ENCODE peak calls at places on chromosomes 13 and 19, in eight cellular contexts. A, Y, X, L, W, Q, V and C are unnamed samples.

GRCh38 chr13:73000027-73000674 is 58.7 kb upstream of the KLF5 start:
- DNase-seq in Y (peak), X (no peak), V (no peak), Q (no peak), A (no peak), L (no peak), W (peak), C (peak)

GRCh38 chr13:98691360-98691759 is 61.1 kb downstream of the SLC15A1 start:
- DNase-seq in W (peak), Q (no peak), A (no peak), V (no peak), Y (no peak), L (no peak), X (no peak), C (no peak)

GRCh38 chr13:109918179-109918651 is 131.8 kb upstream of the IRS2 start:
- DNase-seq in W (no peak), Y (no peak), Q (no peak), X (peak), A (no peak), V (no peak), L (no peak), C (no peak)

GRCh38 chr13:28805193-28805819 is 14.8 kb upstream of the MTUS2 start:
- DNase-seq in L (peak), X (no peak), Q (no peak), Y (no peak), A (no peak), W (no peak), V (peak), C (peak)

GRCh38 chr13:47672245-47672975 is 328.7 kb downstream of the SUCLA2 start:
- DNase-seq in W (no peak), A (no peak), Q (no peak), X (no peak), V (no peak), L (no peak), Y (no peak), C (no peak)

GRCh38 chr13:74171621-74172020 is 37.4 kb upstream of the KLF12 start:
- DNase-seq in L (no peak), V (no peak), Y (no peak), W (no peak), X (no peak), Q (no peak), A (no peak), C (no peak)

GRCh38 chr13:97367016-97367415 is 67.0 kb upstream of the RAP2A start:
- DNase-seq in V (no peak), X (no peak), L (no peak), Y (peak), A (no peak), W (no peak), Q (no peak), C (peak)

GRCh38 chr13:102440259-102440936 is 38.5 kb upstream of the FGF14 start:
- DNase-seq in Y (no peak), L (peak), V (no peak), A (no peak), Q (peak), W (peak), X (no peak), C (no peak)

GRCh38 chr13:28719656-28720055 is 886 bp upstream of the SLC46A3 start:
- DNase-seq in X (no peak), W (peak), V (no peak), L (no peak), Y (peak), A (no peak), Q (no peak), C (peak)

GRCh38 chr13:98892821-98893220 is 85.0 kb downstream of the DOCK9 start:
- DNase-seq in X (no peak), A (no peak), Q (no peak), Y (no peak), L (no peak), V (no peak), W (no peak), C (no peak)

GRCh38 chr13:93603043-93603442 is 376.4 kb downstream of the GPC6 start:
- DNase-seq in L (no peak), Y (peak), Q (no peak), V (no peak), W (peak), X (no peak), A (no peak), C (peak)

GRCh38 chr19:32373614-32374295 is 28.3 kb downstream of the ZNF507 start:
- DNase-seq in W (peak), A (peak), Y (peak), V (no peak), X (no peak), L (no peak), Q (no peak), C (peak)

GRCh38 chr13:40549500-40550094 is 116.8 kb downstream of the FOXO1 start:
- DNase-seq in X (peak), Q (no peak), W (no peak), A (no peak), Y (peak), L (no peak), V (no peak), C (no peak)

GRCh38 chr13:22127277-22128143 is 456.6 kb downstream of the FGF9 start:
- DNase-seq in W (no peak), Q (no peak), V (no peak), Y (no peak), A (no peak), L (no peak), X (no peak), C (no peak)

GRCh38 chr19:4534836-4535658 is at the start of gene PLIN5:
- DNase-seq in X (no peak), Y (peak), A (peak), L (peak), W (no peak), V (peak), Q (peak), C (peak)

GRCh38 chr19:57389730-57390598 is at the start of gene ZNF548:
- DNase-seq in L (peak), A (peak), V (peak), X (peak), W (peak), Q (peak), Y (peak), C (peak)
- TF ChIP-seq CTCF in L (peak), A (peak), V (no peak), X (peak), W (no peak), Q (no peak), Y (peak), C (peak)

GRCh38 chr13:100478107-100478809 is 110.3 kb downstream of the GGACT start:
- DNase-seq in L (no peak), Y (no peak), Q (no peak), V (no peak), A (no peak), X (no peak), W (no peak), C (no peak)

GRCh38 chr13:100473493-100474044 is 115.0 kb downstream of the GGACT start:
- DNase-seq in L (no peak), Y (no peak), A (no peak), X (no peak), V (peak), W (no peak), Q (no peak), C (no peak)

GRCh38 chr13:100470841-100471505 is 117.6 kb downstream of the GGACT start:
- DNase-seq in X (no peak), V (no peak), A (no peak), L (no peak), W (no peak), Y (no peak), Q (no peak), C (no peak)

DNA sequence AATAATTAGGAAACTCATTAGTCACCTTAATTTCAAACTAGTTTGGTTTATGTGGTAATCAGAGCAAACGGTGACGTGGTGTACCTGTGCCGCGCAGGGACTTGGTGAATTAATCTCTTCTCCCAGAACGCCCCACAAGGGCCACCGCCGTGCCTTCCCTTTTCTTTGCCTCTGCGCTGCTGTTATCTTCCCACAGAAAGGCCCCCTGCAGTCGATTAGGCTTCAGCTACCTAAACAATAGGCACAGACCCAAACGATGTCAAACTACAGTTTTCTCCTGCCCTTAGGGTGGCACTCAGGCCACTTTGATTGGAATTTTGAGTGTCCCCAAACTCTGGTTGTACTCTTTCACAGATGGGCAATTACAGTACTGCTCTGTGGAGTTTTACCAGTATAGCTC is 115.5 kb downstream of the GGACT start:
- DNase-seq in Q (no peak), W (no peak), A (no peak), V (no peak), Y (no peak), L (no peak), X (no peak), C (no peak)
- TF ChIP-seq CTCF in Q (no peak), W (no peak), A (no peak), V (no peak), Y (no peak), L (peak), X (no peak), C (no peak)

DNA sequence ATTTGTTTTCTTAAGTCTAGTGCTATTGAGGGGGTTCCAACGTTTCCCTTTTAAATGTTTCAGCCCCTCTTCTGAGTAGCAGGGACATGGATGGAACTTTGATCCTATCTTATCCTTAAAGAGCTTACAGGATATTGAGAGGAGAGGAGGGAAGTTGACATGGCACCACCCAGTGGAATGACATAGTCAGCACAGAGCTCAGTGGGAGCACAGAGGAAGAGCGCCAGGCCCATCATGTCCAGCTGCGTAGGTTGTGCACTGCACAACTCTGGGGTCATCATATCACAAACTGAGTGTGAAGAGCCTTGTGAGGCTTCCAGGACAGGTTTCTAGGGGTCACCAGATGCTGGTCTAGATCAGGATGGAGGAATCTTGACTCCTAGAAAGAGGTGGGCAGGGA is 4.6 kb upstream of the CDC42EP5 start:
- DNase-seq in L (no peak), A (no peak), V (no peak), Y (no peak), X (no peak), Q (no peak), W (no peak), C (no peak)
- TF ChIP-seq CTCF in L (peak), A (no peak), V (no peak), Y (no peak), X (no peak), Q (no peak), W (no peak), C (peak)

GRCh38 chr19:47540748-47541147 is 25.9 kb upstream of the NAPA start:
- DNase-seq in W (no peak), X (no peak), A (no peak), V (no peak), L (no peak), Y (peak), Q (no peak), C (peak)
- TF ChIP-seq CTCF in W (no peak), X (peak), A (no peak), V (no peak), L (no peak), Y (peak), Q (no peak), C (peak)

GRCh38 chr13:31543190-31543589 is 196.1 kb upstream of the RXFP2 start:
- DNase-seq in A (no peak), X (no peak), Q (no peak), Y (no peak), V (no peak), L (peak), W (no peak), C (no peak)

GRCh38 chr13:31540316-31540715 is 199.0 kb upstream of the RXFP2 start:
- DNase-seq in L (no peak), Q (no peak), A (no peak), Y (no peak), X (no peak), V (no peak), W (no peak), C (peak)

GRCh38 chr13:31538067-31539042 is 201.0 kb upstream of the RXFP2 start:
- DNase-seq in Y (peak), V (no peak), A (no peak), L (peak), W (peak), Q (peak), X (no peak), C (peak)
- TF ChIP-seq CTCF in Y (peak), V (peak), A (peak), L (peak), W (peak), Q (no peak), X (peak), C (peak)

GRCh38 chr13:48975101-48975925 is at the start of gene FNDC3A:
- DNase-seq in L (peak), Q (peak), V (peak), X (peak), W (peak), A (peak), Y (peak), C (peak)
- TF ChIP-seq CTCF in L (no peak), Q (no peak), V (no peak), X (no peak), W (no peak), A (no peak), Y (peak), C (no peak)

GRCh38 chr19:9881720-9882119 is 46.6 kb downstream of the PIN1 start:
- DNase-seq in L (no peak), X (no peak), V (no peak), Q (peak), W (peak), Y (no peak), A (no peak), C (no peak)

GRCh38 chr19:9883764-9884163 is 48.6 kb downstream of the PIN1 start:
- DNase-seq in L (no peak), A (no peak), W (no peak), Y (no peak), Q (no peak), V (no peak), X (no peak), C (no peak)

GRCh38 chr19:9883231-9883758 is 48.2 kb downstream of the PIN1 start:
- DNase-seq in Y (no peak), V (peak), W (peak), A (no peak), L (no peak), X (no peak), Q (no peak), C (no peak)

GRCh38 chr19:9885077-9885552 is 50.0 kb downstream of the PIN1 start:
- DNase-seq in L (peak), A (peak), X (no peak), V (no peak), Y (no peak), W (no peak), Q (no peak), C (peak)
- TF ChIP-seq CTCF in L (peak), A (peak), X (no peak), V (no peak), Y (peak), W (peak), Q (no peak), C (peak)